ENCODE peak calls at places on chromosome 21, in six cellular contexts. One of them, this sample, is unnamed.

GRCh38 chr21:32371913-32372314 is 20.9 kb downstream of the URB1 start:
- DNase-seq in right lobe of liver: no peak
- DNase-seq in kidney epithelial cell: no peak
- DNase-seq in AG04449: no peak
- DNase-seq in GM20000: no peak
- DNase-seq in foreskin fibroblast: peak
- DNase-seq in this sample: no peak

GRCh38 chr21:26925122-26925521 is 41.8 kb downstream of the ADAMTS5 start:
- DNase-seq in right lobe of liver: no peak
- DNase-seq in kidney epithelial cell: no peak
- DNase-seq in AG04449: no peak
- DNase-seq in GM20000: no peak
- DNase-seq in foreskin fibroblast: no peak
- DNase-seq in this sample: no peak

GRCh38 chr21:35882791-35883240 is 177.5 kb downstream of the SETD4 start:
- DNase-seq in right lobe of liver: no peak
- DNase-seq in kidney epithelial cell: peak
- DNase-seq in AG04449: no peak
- DNase-seq in GM20000: no peak
- DNase-seq in foreskin fibroblast: peak
- DNase-seq in this sample: no peak

GRCh38 chr21:13854638-13855037 is 245.1 kb downstream of the POTED start:
- DNase-seq in right lobe of liver: no peak
- DNase-seq in kidney epithelial cell: no peak
- DNase-seq in AG04449: no peak
- DNase-seq in GM20000: no peak
- DNase-seq in foreskin fibroblast: no peak
- DNase-seq in this sample: no peak

GRCh38 chr21:32499249-32500055 is 85.9 kb downstream of the TCP10L start:
- DNase-seq in right lobe of liver: no peak
- DNase-seq in kidney epithelial cell: no peak
- DNase-seq in AG04449: no peak
- DNase-seq in GM20000: no peak
- DNase-seq in foreskin fibroblast: peak
- DNase-seq in this sample: no peak

GRCh38 chr21:32624726-32625125 is 12.5 kb upstream of the CFAP298 start:
- DNase-seq in right lobe of liver: no peak
- DNase-seq in kidney epithelial cell: no peak
- DNase-seq in AG04449: no peak
- DNase-seq in GM20000: no peak
- DNase-seq in foreskin fibroblast: peak
- DNase-seq in this sample: peak

GRCh38 chr21:31665397-31665796 is 5.9 kb downstream of the SOD1 start:
- DNase-seq in right lobe of liver: no peak
- DNase-seq in kidney epithelial cell: no peak
- DNase-seq in AG04449: no peak
- DNase-seq in GM20000: no peak
- DNase-seq in foreskin fibroblast: peak
- DNase-seq in this sample: no peak

GRCh38 chr21:28615276-28615675 is 377.4 kb downstream of the LTN1 start:
- DNase-seq in right lobe of liver: no peak
- DNase-seq in kidney epithelial cell: no peak
- DNase-seq in AG04449: peak
- DNase-seq in GM20000: no peak
- DNase-seq in foreskin fibroblast: peak
- DNase-seq in this sample: no peak

GRCh38 chr21:27314096-27314495 is 347.2 kb upstream of the ADAMTS5 start:
- DNase-seq in right lobe of liver: no peak
- DNase-seq in kidney epithelial cell: no peak
- DNase-seq in AG04449: no peak
- DNase-seq in GM20000: no peak
- DNase-seq in foreskin fibroblast: no peak
- DNase-seq in this sample: no peak

GRCh38 chr21:31557421-31557955 is 102.0 kb upstream of the SOD1 start:
- DNase-seq in right lobe of liver: peak
- DNase-seq in kidney epithelial cell: no peak
- DNase-seq in AG04449: no peak
- DNase-seq in GM20000: no peak
- DNase-seq in foreskin fibroblast: no peak
- DNase-seq in this sample: no peak

GRCh38 chr21:16071082-16071481 is 341.3 kb downstream of the USP25 start:
- DNase-seq in right lobe of liver: no peak
- DNase-seq in kidney epithelial cell: no peak
- DNase-seq in AG04449: no peak
- DNase-seq in GM20000: no peak
- DNase-seq in foreskin fibroblast: no peak
- DNase-seq in this sample: no peak

DNA sequence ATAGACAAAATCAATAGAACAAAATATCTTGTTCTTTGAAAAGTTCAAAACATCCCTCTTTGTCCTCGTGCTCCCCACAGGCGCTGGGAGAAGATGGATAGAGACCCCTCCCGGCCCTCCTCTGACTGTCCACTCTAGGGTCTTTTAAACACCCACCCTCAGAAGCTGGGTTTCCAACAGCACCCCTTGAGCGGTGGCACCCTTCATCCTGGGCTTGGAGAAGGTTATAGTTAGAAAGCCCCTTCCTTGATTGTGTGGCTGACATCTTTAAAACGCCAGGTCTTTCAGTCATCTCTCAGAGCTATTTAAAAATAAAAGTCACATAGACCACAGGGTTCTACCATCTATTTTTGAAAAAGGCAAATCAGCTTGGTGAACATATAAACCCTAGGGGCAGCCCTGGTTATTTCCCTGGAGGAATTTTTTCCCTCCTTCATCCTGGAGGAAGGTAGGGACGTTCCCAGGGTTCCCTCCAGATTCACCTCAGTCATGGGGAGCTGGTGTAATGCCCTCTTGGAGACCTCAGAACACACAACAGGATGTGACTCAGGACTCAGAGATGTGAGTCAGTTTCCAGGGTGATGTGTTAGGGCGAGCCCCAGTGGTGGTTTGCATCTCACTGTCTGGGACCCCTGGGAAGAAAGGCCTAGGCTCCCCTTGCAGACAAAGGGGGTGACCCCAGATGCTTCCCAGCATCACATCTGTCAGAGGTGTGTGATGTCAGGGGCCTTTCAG is 138.5 kb downstream of the CLIC6 start:
- DNase-seq in right lobe of liver: no peak
- DNase-seq in kidney epithelial cell: peak
- DNase-seq in AG04449: peak
- DNase-seq in GM20000: peak
- DNase-seq in foreskin fibroblast: peak
- DNase-seq in this sample: peak
- TF ChIP-seq CTCF in right lobe of liver: no peak
- TF ChIP-seq CTCF in kidney epithelial cell: no peak
- TF ChIP-seq CTCF in AG04449: no peak
- TF ChIP-seq CTCF in GM20000: no peak
- TF ChIP-seq CTCF in foreskin fibroblast: no peak
- TF ChIP-seq CTCF in this sample: no peak

GRCh38 chr21:36964398-36964797 is 2.1 kb downstream of the HLCS start:
- DNase-seq in right lobe of liver: no peak
- DNase-seq in kidney epithelial cell: no peak
- DNase-seq in AG04449: no peak
- DNase-seq in GM20000: no peak
- DNase-seq in foreskin fibroblast: no peak
- DNase-seq in this sample: no peak

GRCh38 chr21:36966846-36967657 is 583 bp upstream of the HLCS start:
- DNase-seq in right lobe of liver: peak
- DNase-seq in kidney epithelial cell: no peak
- DNase-seq in AG04449: no peak
- DNase-seq in GM20000: no peak
- DNase-seq in foreskin fibroblast: no peak
- DNase-seq in this sample: no peak

GRCh38 chr21:36965720-36966065 is 776 bp downstream of the HLCS start:
- DNase-seq in right lobe of liver: no peak
- DNase-seq in kidney epithelial cell: no peak
- DNase-seq in AG04449: no peak
- DNase-seq in GM20000: no peak
- DNase-seq in foreskin fibroblast: no peak
- DNase-seq in this sample: no peak

GRCh38 chr21:36964832-36965719 is 1.4 kb downstream of the HLCS start:
- DNase-seq in right lobe of liver: no peak
- DNase-seq in kidney epithelial cell: no peak
- DNase-seq in AG04449: no peak
- DNase-seq in GM20000: no peak
- DNase-seq in foreskin fibroblast: no peak
- DNase-seq in this sample: no peak

GRCh38 chr21:36966066-36966845 is at the start of gene HLCS:
- DNase-seq in right lobe of liver: peak
- DNase-seq in kidney epithelial cell: no peak
- DNase-seq in AG04449: no peak
- DNase-seq in GM20000: peak
- DNase-seq in foreskin fibroblast: peak
- DNase-seq in this sample: peak
- TF ChIP-seq CTCF in right lobe of liver: no peak
- TF ChIP-seq CTCF in kidney epithelial cell: no peak
- TF ChIP-seq CTCF in AG04449: peak
- TF ChIP-seq CTCF in GM20000: peak
- TF ChIP-seq CTCF in foreskin fibroblast: no peak
- TF ChIP-seq CTCF in this sample: peak

DNA sequence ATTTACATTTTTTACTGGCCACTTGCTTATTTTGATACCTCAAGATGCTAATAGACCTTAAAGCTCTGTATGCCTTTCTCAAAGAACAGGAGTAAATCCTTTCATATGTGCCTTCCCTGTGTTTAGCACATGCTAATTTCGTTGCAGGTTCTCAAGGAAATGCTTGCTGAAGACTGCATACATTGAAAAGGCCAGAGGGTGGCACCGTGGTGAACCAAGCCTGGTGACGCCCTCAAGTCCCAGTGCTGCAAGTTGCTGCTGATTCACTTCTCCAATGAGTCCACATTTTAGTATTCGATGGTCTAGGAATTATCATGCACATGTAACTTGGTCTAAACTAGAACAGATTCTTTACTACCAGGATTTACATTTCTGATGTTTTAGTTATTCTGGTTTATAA is 94.1 kb downstream of the CLDN17 start:
- DNase-seq in right lobe of liver: no peak
- DNase-seq in kidney epithelial cell: peak
- DNase-seq in AG04449: no peak
- DNase-seq in GM20000: no peak
- DNase-seq in foreskin fibroblast: no peak
- DNase-seq in this sample: no peak
- TF ChIP-seq CTCF in right lobe of liver: no peak
- TF ChIP-seq CTCF in kidney epithelial cell: peak
- TF ChIP-seq CTCF in AG04449: peak
- TF ChIP-seq CTCF in GM20000: no peak
- TF ChIP-seq CTCF in foreskin fibroblast: no peak
- TF ChIP-seq CTCF in this sample: no peak

GRCh38 chr21:44461438-44462089 is 6.3 kb downstream of the LRRC3 start:
- DNase-seq in right lobe of liver: peak
- DNase-seq in kidney epithelial cell: no peak
- DNase-seq in AG04449: no peak
- DNase-seq in GM20000: no peak
- DNase-seq in foreskin fibroblast: no peak
- DNase-seq in this sample: no peak
- TF ChIP-seq CTCF in right lobe of liver: peak
- TF ChIP-seq CTCF in kidney epithelial cell: no peak
- TF ChIP-seq CTCF in AG04449: no peak
- TF ChIP-seq CTCF in GM20000: no peak
- TF ChIP-seq CTCF in foreskin fibroblast: no peak
- TF ChIP-seq CTCF in this sample: no peak

GRCh38 chr21:21102874-21103273 is 104.7 kb downstream of the NCAM2 start:
- DNase-seq in right lobe of liver: no peak
- DNase-seq in kidney epithelial cell: no peak
- DNase-seq in AG04449: no peak
- DNase-seq in GM20000: no peak
- DNase-seq in foreskin fibroblast: no peak
- DNase-seq in this sample: no peak

GRCh38 chr21:21096956-21097355 is 98.7 kb downstream of the NCAM2 start:
- DNase-seq in right lobe of liver: no peak
- DNase-seq in kidney epithelial cell: no peak
- DNase-seq in AG04449: no peak
- DNase-seq in GM20000: no peak
- DNase-seq in foreskin fibroblast: no peak
- DNase-seq in this sample: no peak

GRCh38 chr21:21097425-21097824 is 99.2 kb downstream of the NCAM2 start:
- DNase-seq in right lobe of liver: no peak
- DNase-seq in kidney epithelial cell: no peak
- DNase-seq in AG04449: no peak
- DNase-seq in GM20000: no peak
- DNase-seq in foreskin fibroblast: no peak
- DNase-seq in this sample: no peak

GRCh38 chr21:21103692-21104091 is 105.5 kb downstream of the NCAM2 start:
- DNase-seq in right lobe of liver: no peak
- DNase-seq in kidney epithelial cell: no peak
- DNase-seq in AG04449: no peak
- DNase-seq in GM20000: no peak
- DNase-seq in foreskin fibroblast: no peak
- DNase-seq in this sample: no peak

GRCh38 chr21:21101911-21102310 is 103.7 kb downstream of the NCAM2 start:
- DNase-seq in right lobe of liver: no peak
- DNase-seq in kidney epithelial cell: no peak
- DNase-seq in AG04449: peak
- DNase-seq in GM20000: no peak
- DNase-seq in foreskin fibroblast: peak
- DNase-seq in this sample: no peak
- TF ChIP-seq CTCF in right lobe of liver: peak
- TF ChIP-seq CTCF in kidney epithelial cell: peak
- TF ChIP-seq CTCF in AG04449: peak
- TF ChIP-seq CTCF in GM20000: no peak
- TF ChIP-seq CTCF in foreskin fibroblast: no peak
- TF ChIP-seq CTCF in this sample: no peak